ENCODE peak calls at places on chromosomes 16 and 17, in ten cellular contexts. B is Right ventricle myocardium superior; Z is ecto neural progenitor cell; L is left colon; J is AG08395; U is mesendoderm; T is activated CD8-positive, alpha-beta memory T cell treated with anti-CD3 and anti-CD28 coated beads, Interleukin-2, amount 10 ng/mL, durations not matched to agents 7 days and 5 days; D is dorsolateral prefrontal cortex; P is activated T-helper 2 cell treated with anti-CD3 and anti-CD28 coated beads, Interferon-gamma antibody, Interleukin-2, Interleukin-4, amounts not matched to agents 10 μg/mL and 5 μg/mL and 100 μg/mL, durations not matched to agents 14 hours and 24 hours and 36 hours; K is activated naive CD8-positive, alpha-beta T cell treated with anti-CD3 and anti-CD28 coated beads, Interleukin-2, amount 50 U/mL, for 24 hours. F is an unnamed sample.

GRCh38 chr16:67954421-67955196 is 10.7 kb upstream of the LCAT start:
- DNase-seq in B (no peak), Z (no peak), L (no peak), J (no peak), U (no peak), T (no peak), D (no peak), P (no peak), K (no peak), F (no peak)

GRCh38 chr17:64621772-64622171 is 40.3 kb downstream of the SMURF2 start:
- DNase-seq in B (no peak), Z (no peak), L (no peak), J (no peak), U (no peak), T (no peak), D (no peak), P (no peak), K (no peak), F (no peak)

GRCh38 chr16:75899163-75899562 is 172.9 kb upstream of the CPHXL start:
- DNase-seq in B (no peak), Z (no peak), L (no peak), J (no peak), U (no peak), T (no peak), D (no peak), P (no peak), K (no peak), F (no peak)

GRCh38 chr16:30076276-30076791 is 540 bp downstream of the PPP4C start:
- DNase-seq in B (peak), Z (no peak), L (no peak), J (no peak), U (no peak), T (no peak), D (no peak), P (no peak), K (no peak), F (peak)

GRCh38 chr17:27269978-27270377 is 23.9 kb upstream of the WSB1 start:
- DNase-seq in B (no peak), Z (no peak), L (no peak), J (no peak), U (no peak), T (no peak), D (no peak), P (no peak), K (no peak), F (no peak)

GRCh38 chr16:81190667-81191066 is 47.8 kb upstream of the BCO1 start:
- DNase-seq in B (no peak), Z (no peak), L (no peak), J (peak), U (no peak), T (no peak), D (no peak), P (no peak), K (no peak), F (no peak)

GRCh38 chr16:48384982-48385271 is 286 bp downstream of the SIAH1 start:
- DNase-seq in B (no peak), Z (no peak), L (no peak), J (no peak), U (no peak), T (no peak), D (no peak), P (no peak), K (no peak), F (no peak)

GRCh38 chr17:30415491-30415890 is 36.8 kb downstream of the CPD start:
- DNase-seq in B (no peak), Z (no peak), L (no peak), J (peak), U (no peak), T (no peak), D (no peak), P (no peak), K (no peak), F (no peak)

GRCh38 chr17:10380631-10381408 is 8.0 kb upstream of the MYH13 start:
- DNase-seq in B (no peak), Z (no peak), L (no peak), J (peak), U (no peak), T (no peak), D (no peak), P (no peak), K (no peak), F (no peak)

GRCh38 chr16:67942510-67943255 is 1.2 kb downstream of the LCAT start:
- DNase-seq in B (peak), Z (no peak), L (no peak), J (no peak), U (no peak), T (no peak), D (no peak), P (no peak), K (no peak), F (no peak)

GRCh38 chr17:13626703-13627102 is 25.0 kb upstream of the HS3ST3A1 start:
- DNase-seq in B (no peak), Z (no peak), L (no peak), J (peak), U (no peak), T (no peak), D (no peak), P (no peak), K (no peak), F (no peak)

GRCh38 chr17:77160032-77160876 is 19.5 kb downstream of the SEC14L1 start:
- DNase-seq in B (no peak), Z (no peak), L (no peak), J (no peak), U (no peak), T (no peak), D (no peak), P (no peak), K (no peak), F (no peak)

GRCh38 chr16:69241911-69242310 is 54.9 kb downstream of the SNTB2 start:
- DNase-seq in B (no peak), Z (no peak), L (no peak), J (no peak), U (no peak), T (no peak), D (no peak), P (no peak), K (no peak), F (no peak)

GRCh38 chr16:49528035-49528434 is 154.4 kb downstream of the C16orf78 start:
- DNase-seq in B (no peak), Z (no peak), L (no peak), J (peak), U (no peak), T (no peak), D (no peak), P (no peak), K (peak), F (no peak)

GRCh38 chr17:1649844-1650409 is at the start of gene RILP:
- DNase-seq in B (peak), Z (no peak), L (peak), J (peak), U (peak), T (no peak), D (no peak), P (no peak), K (no peak), F (peak)

GRCh38 chr17:79944821-79945391 is 90.8 kb downstream of the TBC1D16 start:
- DNase-seq in B (peak), Z (peak), L (no peak), J (no peak), U (no peak), T (no peak), D (peak), P (no peak), K (no peak), F (no peak)

GRCh38 chr17:79629548-79630049 is 18.7 kb upstream of the RBFOX3 start:
- DNase-seq in B (no peak), Z (peak), L (peak), J (no peak), U (no peak), T (peak), D (no peak), P (no peak), K (no peak), F (no peak)

GRCh38 chr16:50301626-50302471 is 35.5 kb downstream of the ADCY7 start:
- DNase-seq in B (peak), Z (peak), L (peak), J (peak), U (no peak), T (no peak), D (peak), P (no peak), K (no peak), F (peak)

GRCh38 chr17:4587803-4588202 is 3.5 kb downstream of the SMTNL2 start:
- DNase-seq in B (peak), Z (no peak), L (no peak), J (no peak), U (peak), T (no peak), D (no peak), P (no peak), K (no peak), F (no peak)

GRCh38 chr16:84406006-84406963 is 37.9 kb downstream of the ATP2C2 start:
- DNase-seq in B (no peak), Z (no peak), L (no peak), J (no peak), U (peak), T (no peak), D (peak), P (no peak), K (no peak), F (no peak)

GRCh38 chr16:4928227-4928626 is 8.7 kb downstream of the PPL start:
- DNase-seq in B (no peak), Z (no peak), L (no peak), J (no peak), U (no peak), T (no peak), D (no peak), P (no peak), K (no peak), F (no peak)

GRCh38 chr17:46832945-46833839 is 14.7 kb upstream of the WNT3 start:
- DNase-seq in B (no peak), Z (peak), L (no peak), J (peak), U (peak), T (no peak), D (no peak), P (no peak), K (no peak), F (no peak)

GRCh38 chr16:87145181-87146176 is 171.7 kb downstream of the C16orf95 start:
- DNase-seq in B (no peak), Z (no peak), L (no peak), J (no peak), U (peak), T (no peak), D (no peak), P (no peak), K (peak), F (no peak)

GRCh38 chr17:44878627-44879221 is 20.5 kb downstream of the EFTUD2 start:
- DNase-seq in B (no peak), Z (no peak), L (no peak), J (peak), U (peak), T (peak), D (no peak), P (no peak), K (no peak), F (no peak)

GRCh38 chr16:56332464-56333079 is 92.8 kb downstream of the AMFR start:
- DNase-seq in B (peak), Z (peak), L (peak), J (peak), U (peak), T (no peak), D (peak), P (no peak), K (no peak), F (peak)

GRCh38 chr17:78868391-78868790 is 27.8 kb upstream of the USP36 start:
- DNase-seq in B (no peak), Z (no peak), L (no peak), J (peak), U (no peak), T (no peak), D (no peak), P (no peak), K (no peak), F (no peak)

GRCh38 chr17:66930933-66931332 is 33.6 kb upstream of the CACNG4 start:
- DNase-seq in B (peak), Z (no peak), L (no peak), J (no peak), U (peak), T (no peak), D (no peak), P (no peak), K (no peak), F (no peak)

GRCh38 chr17:43734376-43734775 is 24.2 kb downstream of the SOST start:
- DNase-seq in B (no peak), Z (no peak), L (no peak), J (peak), U (no peak), T (no peak), D (no peak), P (no peak), K (no peak), F (no peak)

GRCh38 chr17:18253947-18254821 is 4.4 kb downstream of the FLII start:
- DNase-seq in B (no peak), Z (no peak), L (no peak), J (no peak), U (no peak), T (no peak), D (no peak), P (no peak), K (no peak), F (no peak)

GRCh38 chr17:50807014-50807413 is 28.4 kb upstream of the WFIKKN2 start:
- DNase-seq in B (no peak), Z (no peak), L (no peak), J (no peak), U (no peak), T (no peak), D (no peak), P (no peak), K (no peak), F (no peak)

GRCh38 chr16:29664133-29664912 is 1.3 kb downstream of the SPN start:
- DNase-seq in B (peak), Z (no peak), L (no peak), J (no peak), U (no peak), T (peak), D (no peak), P (peak), K (peak), F (no peak)

F was measured in mucosa of descending colon.